ENCODE peak calls at places on chromosomes 7 and 10, in nine cellular contexts. One of them, this sample, is unnamed.

GRCh38 chr7:144515430-144515829 is 111.9 kb upstream of the NOBOX start:
- DNase-seq in kidney epithelial cell: no peak
- DNase-seq in kidney tubule cell: no peak
- DNase-seq in amygdala: no peak
- DNase-seq in cortex of kidney: no peak
- DNase-seq in stimulated activated CD4-positive, alpha-beta T cell treated with anti-CD3 and anti-CD28 coated beads, TNF-alpha, amount 100 ng/mL, for 4 hours: no peak
- DNase-seq in HS-5: no peak
- DNase-seq in activated CD4-positive, alpha-beta T cell treated with anti-CD3 and anti-CD28 coated beads for 4 hours: no peak
- DNase-seq in right cardiac atrium: no peak
- DNase-seq in this sample: no peak

GRCh38 chr10:77983384-77984341 is 45.7 kb downstream of the POLR3A start:
- DNase-seq in kidney epithelial cell: no peak
- DNase-seq in kidney tubule cell: peak; percentile 36
- DNase-seq in amygdala: no peak
- DNase-seq in cortex of kidney: no peak
- DNase-seq in stimulated activated CD4-positive, alpha-beta T cell treated with anti-CD3 and anti-CD28 coated beads, TNF-alpha, amount 100 ng/mL, for 4 hours: no peak
- DNase-seq in HS-5: peak; percentile 32
- DNase-seq in activated CD4-positive, alpha-beta T cell treated with anti-CD3 and anti-CD28 coated beads for 4 hours: no peak
- DNase-seq in right cardiac atrium: no peak
- DNase-seq in this sample: no peak

GRCh38 chr7:42198974-42199668 is 37.9 kb downstream of the GLI3 start:
- DNase-seq in kidney epithelial cell: no peak
- DNase-seq in kidney tubule cell: no peak
- DNase-seq in amygdala: no peak
- DNase-seq in cortex of kidney: no peak
- DNase-seq in stimulated activated CD4-positive, alpha-beta T cell treated with anti-CD3 and anti-CD28 coated beads, TNF-alpha, amount 100 ng/mL, for 4 hours: no peak
- DNase-seq in HS-5: no peak
- DNase-seq in activated CD4-positive, alpha-beta T cell treated with anti-CD3 and anti-CD28 coated beads for 4 hours: no peak
- DNase-seq in right cardiac atrium: no peak
- DNase-seq in this sample: no peak

GRCh38 chr7:1027285-1028043 is 16.9 kb upstream of the GPR146 start:
- DNase-seq in kidney epithelial cell: no peak
- DNase-seq in kidney tubule cell: peak; percentile 48
- DNase-seq in amygdala: no peak
- DNase-seq in cortex of kidney: no peak
- DNase-seq in stimulated activated CD4-positive, alpha-beta T cell treated with anti-CD3 and anti-CD28 coated beads, TNF-alpha, amount 100 ng/mL, for 4 hours: no peak
- DNase-seq in HS-5: no peak
- DNase-seq in activated CD4-positive, alpha-beta T cell treated with anti-CD3 and anti-CD28 coated beads for 4 hours: no peak
- DNase-seq in right cardiac atrium: peak; percentile 75
- DNase-seq in this sample: no peak

GRCh38 chr10:95276367-95277200 is 14.2 kb downstream of the PDLIM1 start:
- DNase-seq in kidney epithelial cell: no peak
- DNase-seq in kidney tubule cell: no peak
- DNase-seq in amygdala: no peak
- DNase-seq in cortex of kidney: no peak
- DNase-seq in stimulated activated CD4-positive, alpha-beta T cell treated with anti-CD3 and anti-CD28 coated beads, TNF-alpha, amount 100 ng/mL, for 4 hours: no peak
- DNase-seq in HS-5: no peak
- DNase-seq in activated CD4-positive, alpha-beta T cell treated with anti-CD3 and anti-CD28 coated beads for 4 hours: no peak
- DNase-seq in right cardiac atrium: no peak
- DNase-seq in this sample: no peak

GRCh38 chr7:3217166-3217565 is 83.9 kb upstream of the SDK1 start:
- DNase-seq in kidney epithelial cell: no peak
- DNase-seq in kidney tubule cell: peak; percentile 43
- DNase-seq in amygdala: no peak
- DNase-seq in cortex of kidney: no peak
- DNase-seq in stimulated activated CD4-positive, alpha-beta T cell treated with anti-CD3 and anti-CD28 coated beads, TNF-alpha, amount 100 ng/mL, for 4 hours: no peak
- DNase-seq in HS-5: no peak
- DNase-seq in activated CD4-positive, alpha-beta T cell treated with anti-CD3 and anti-CD28 coated beads for 4 hours: no peak
- DNase-seq in right cardiac atrium: peak; percentile 69
- DNase-seq in this sample: no peak

GRCh38 chr10:71747808-71748523 is 25.4 kb downstream of the VSIR start:
- DNase-seq in kidney epithelial cell: no peak
- DNase-seq in kidney tubule cell: no peak
- DNase-seq in amygdala: no peak
- DNase-seq in cortex of kidney: no peak
- DNase-seq in stimulated activated CD4-positive, alpha-beta T cell treated with anti-CD3 and anti-CD28 coated beads, TNF-alpha, amount 100 ng/mL, for 4 hours: no peak
- DNase-seq in HS-5: no peak
- DNase-seq in activated CD4-positive, alpha-beta T cell treated with anti-CD3 and anti-CD28 coated beads for 4 hours: no peak
- DNase-seq in right cardiac atrium: peak; percentile 78
- DNase-seq in this sample: no peak

GRCh38 chr10:84493951-84494848 is 165.8 kb downstream of the CCSER2 start:
- DNase-seq in kidney epithelial cell: peak; percentile 67
- DNase-seq in kidney tubule cell: peak; percentile 78
- DNase-seq in amygdala: no peak
- DNase-seq in cortex of kidney: no peak
- DNase-seq in stimulated activated CD4-positive, alpha-beta T cell treated with anti-CD3 and anti-CD28 coated beads, TNF-alpha, amount 100 ng/mL, for 4 hours: no peak
- DNase-seq in HS-5: peak; percentile 69
- DNase-seq in activated CD4-positive, alpha-beta T cell treated with anti-CD3 and anti-CD28 coated beads for 4 hours: no peak
- DNase-seq in right cardiac atrium: no peak
- DNase-seq in this sample: no peak

GRCh38 chr7:99631311-99632109 is 14.8 kb downstream of the ZSCAN25 start:
- DNase-seq in kidney epithelial cell: peak; percentile 21
- DNase-seq in kidney tubule cell: peak; percentile 83
- DNase-seq in amygdala: no peak
- DNase-seq in cortex of kidney: no peak
- DNase-seq in stimulated activated CD4-positive, alpha-beta T cell treated with anti-CD3 and anti-CD28 coated beads, TNF-alpha, amount 100 ng/mL, for 4 hours: no peak
- DNase-seq in HS-5: no peak
- DNase-seq in activated CD4-positive, alpha-beta T cell treated with anti-CD3 and anti-CD28 coated beads for 4 hours: no peak
- DNase-seq in right cardiac atrium: no peak
- DNase-seq in this sample: no peak

GRCh38 chr10:550665-551460 is 138.6 kb downstream of the DIP2C start:
- DNase-seq in kidney epithelial cell: no peak
- DNase-seq in kidney tubule cell: no peak
- DNase-seq in amygdala: no peak
- DNase-seq in cortex of kidney: no peak
- DNase-seq in stimulated activated CD4-positive, alpha-beta T cell treated with anti-CD3 and anti-CD28 coated beads, TNF-alpha, amount 100 ng/mL, for 4 hours: no peak
- DNase-seq in HS-5: no peak
- DNase-seq in activated CD4-positive, alpha-beta T cell treated with anti-CD3 and anti-CD28 coated beads for 4 hours: no peak
- DNase-seq in right cardiac atrium: no peak
- DNase-seq in this sample: no peak

GRCh38 chr10:29712108-29712507 is 77.3 kb upstream of the SVIL start:
- DNase-seq in kidney epithelial cell: no peak
- DNase-seq in kidney tubule cell: no peak
- DNase-seq in amygdala: no peak
- DNase-seq in cortex of kidney: no peak
- DNase-seq in stimulated activated CD4-positive, alpha-beta T cell treated with anti-CD3 and anti-CD28 coated beads, TNF-alpha, amount 100 ng/mL, for 4 hours: no peak
- DNase-seq in HS-5: no peak
- DNase-seq in activated CD4-positive, alpha-beta T cell treated with anti-CD3 and anti-CD28 coated beads for 4 hours: no peak
- DNase-seq in right cardiac atrium: no peak
- DNase-seq in this sample: no peak

GRCh38 chr10:30068482-30069223 is 9.3 kb upstream of the JCAD start:
- DNase-seq in kidney epithelial cell: no peak
- DNase-seq in kidney tubule cell: no peak
- DNase-seq in amygdala: no peak
- DNase-seq in cortex of kidney: no peak
- DNase-seq in stimulated activated CD4-positive, alpha-beta T cell treated with anti-CD3 and anti-CD28 coated beads, TNF-alpha, amount 100 ng/mL, for 4 hours: no peak
- DNase-seq in HS-5: no peak
- DNase-seq in activated CD4-positive, alpha-beta T cell treated with anti-CD3 and anti-CD28 coated beads for 4 hours: no peak
- DNase-seq in right cardiac atrium: no peak
- DNase-seq in this sample: no peak

GRCh38 chr7:6165075-6165474 is 107.3 kb downstream of the CYTH3 start:
- DNase-seq in kidney epithelial cell: no peak
- DNase-seq in kidney tubule cell: no peak
- DNase-seq in amygdala: no peak
- DNase-seq in cortex of kidney: no peak
- DNase-seq in stimulated activated CD4-positive, alpha-beta T cell treated with anti-CD3 and anti-CD28 coated beads, TNF-alpha, amount 100 ng/mL, for 4 hours: no peak
- DNase-seq in HS-5: no peak
- DNase-seq in activated CD4-positive, alpha-beta T cell treated with anti-CD3 and anti-CD28 coated beads for 4 hours: no peak
- DNase-seq in right cardiac atrium: peak; percentile 71
- DNase-seq in this sample: no peak

GRCh38 chr10:61634711-61635110 is 28.0 kb upstream of the CABCOCO1 start:
- DNase-seq in kidney epithelial cell: no peak
- DNase-seq in kidney tubule cell: no peak
- DNase-seq in amygdala: no peak
- DNase-seq in cortex of kidney: no peak
- DNase-seq in stimulated activated CD4-positive, alpha-beta T cell treated with anti-CD3 and anti-CD28 coated beads, TNF-alpha, amount 100 ng/mL, for 4 hours: no peak
- DNase-seq in HS-5: no peak
- DNase-seq in activated CD4-positive, alpha-beta T cell treated with anti-CD3 and anti-CD28 coated beads for 4 hours: no peak
- DNase-seq in right cardiac atrium: no peak
- DNase-seq in this sample: no peak

GRCh38 chr10:34768261-34768971 is 46.7 kb downstream of the PARD3 start:
- DNase-seq in kidney epithelial cell: no peak
- DNase-seq in kidney tubule cell: peak; percentile 51
- DNase-seq in amygdala: no peak
- DNase-seq in cortex of kidney: no peak
- DNase-seq in stimulated activated CD4-positive, alpha-beta T cell treated with anti-CD3 and anti-CD28 coated beads, TNF-alpha, amount 100 ng/mL, for 4 hours: no peak
- DNase-seq in HS-5: no peak
- DNase-seq in activated CD4-positive, alpha-beta T cell treated with anti-CD3 and anti-CD28 coated beads for 4 hours: no peak
- DNase-seq in right cardiac atrium: peak; percentile 94
- DNase-seq in this sample: no peak

GRCh38 chr10:130141460-130141859 is 5.3 kb downstream of the GLRX3 start:
- DNase-seq in kidney epithelial cell: no peak
- DNase-seq in kidney tubule cell: peak; percentile 45
- DNase-seq in amygdala: no peak
- DNase-seq in cortex of kidney: no peak
- DNase-seq in stimulated activated CD4-positive, alpha-beta T cell treated with anti-CD3 and anti-CD28 coated beads, TNF-alpha, amount 100 ng/mL, for 4 hours: no peak
- DNase-seq in HS-5: no peak
- DNase-seq in activated CD4-positive, alpha-beta T cell treated with anti-CD3 and anti-CD28 coated beads for 4 hours: no peak
- DNase-seq in right cardiac atrium: no peak
- DNase-seq in this sample: no peak

GRCh38 chr7:24786306-24786705 is 29.0 kb upstream of the GSDME start:
- DNase-seq in kidney epithelial cell: no peak
- DNase-seq in kidney tubule cell: no peak
- DNase-seq in amygdala: no peak
- DNase-seq in cortex of kidney: no peak
- DNase-seq in stimulated activated CD4-positive, alpha-beta T cell treated with anti-CD3 and anti-CD28 coated beads, TNF-alpha, amount 100 ng/mL, for 4 hours: no peak
- DNase-seq in HS-5: no peak
- DNase-seq in activated CD4-positive, alpha-beta T cell treated with anti-CD3 and anti-CD28 coated beads for 4 hours: no peak
- DNase-seq in right cardiac atrium: no peak
- DNase-seq in this sample: no peak

GRCh38 chr7:159038066-159038465 is 106.6 kb downstream of the VIPR2 start:
- DNase-seq in kidney epithelial cell: no peak
- DNase-seq in kidney tubule cell: no peak
- DNase-seq in amygdala: no peak
- DNase-seq in cortex of kidney: no peak
- DNase-seq in stimulated activated CD4-positive, alpha-beta T cell treated with anti-CD3 and anti-CD28 coated beads, TNF-alpha, amount 100 ng/mL, for 4 hours: no peak
- DNase-seq in HS-5: no peak
- DNase-seq in activated CD4-positive, alpha-beta T cell treated with anti-CD3 and anti-CD28 coated beads for 4 hours: no peak
- DNase-seq in right cardiac atrium: no peak
- DNase-seq in this sample: no peak

GRCh38 chr10:71708301-71708703 is 11.3 kb downstream of the C10orf105 start:
- DNase-seq in kidney epithelial cell: no peak
- DNase-seq in kidney tubule cell: peak; percentile 19
- DNase-seq in amygdala: peak; percentile 20
- DNase-seq in cortex of kidney: no peak
- DNase-seq in stimulated activated CD4-positive, alpha-beta T cell treated with anti-CD3 and anti-CD28 coated beads, TNF-alpha, amount 100 ng/mL, for 4 hours: peak; percentile 39
- DNase-seq in HS-5: no peak
- DNase-seq in activated CD4-positive, alpha-beta T cell treated with anti-CD3 and anti-CD28 coated beads for 4 hours: peak; percentile 51
- DNase-seq in right cardiac atrium: peak; percentile 88
- DNase-seq in this sample: peak; percentile 60

GRCh38 chr10:70761031-70761601 is 24.1 kb downstream of the TBATA start:
- DNase-seq in kidney epithelial cell: no peak
- DNase-seq in kidney tubule cell: peak; percentile 15
- DNase-seq in amygdala: no peak
- DNase-seq in cortex of kidney: no peak
- DNase-seq in stimulated activated CD4-positive, alpha-beta T cell treated with anti-CD3 and anti-CD28 coated beads, TNF-alpha, amount 100 ng/mL, for 4 hours: no peak
- DNase-seq in HS-5: no peak
- DNase-seq in activated CD4-positive, alpha-beta T cell treated with anti-CD3 and anti-CD28 coated beads for 4 hours: no peak
- DNase-seq in right cardiac atrium: peak; percentile 46
- DNase-seq in this sample: no peak

GRCh38 chr7:157502701-157503111 is 165.9 kb downstream of the DNAJB6 start:
- DNase-seq in kidney epithelial cell: no peak
- DNase-seq in kidney tubule cell: no peak
- DNase-seq in amygdala: no peak
- DNase-seq in cortex of kidney: no peak
- DNase-seq in stimulated activated CD4-positive, alpha-beta T cell treated with anti-CD3 and anti-CD28 coated beads, TNF-alpha, amount 100 ng/mL, for 4 hours: peak; percentile 29
- DNase-seq in HS-5: no peak
- DNase-seq in activated CD4-positive, alpha-beta T cell treated with anti-CD3 and anti-CD28 coated beads for 4 hours: peak; percentile 48
- DNase-seq in right cardiac atrium: no peak
- DNase-seq in this sample: peak; percentile 55

GRCh38 chr7:135204876-135205275 is 6.5 kb downstream of the WDR91 start:
- DNase-seq in kidney epithelial cell: no peak
- DNase-seq in kidney tubule cell: peak; percentile 71
- DNase-seq in amygdala: no peak
- DNase-seq in cortex of kidney: no peak
- DNase-seq in stimulated activated CD4-positive, alpha-beta T cell treated with anti-CD3 and anti-CD28 coated beads, TNF-alpha, amount 100 ng/mL, for 4 hours: no peak
- DNase-seq in HS-5: no peak
- DNase-seq in activated CD4-positive, alpha-beta T cell treated with anti-CD3 and anti-CD28 coated beads for 4 hours: no peak
- DNase-seq in right cardiac atrium: no peak
- DNase-seq in this sample: no peak

GRCh38 chr7:74097937-74098614 is 14.5 kb downstream of the LIMK1 start:
- DNase-seq in kidney epithelial cell: peak; percentile 75
- DNase-seq in kidney tubule cell: peak; percentile 74
- DNase-seq in amygdala: no peak
- DNase-seq in cortex of kidney: no peak
- DNase-seq in stimulated activated CD4-positive, alpha-beta T cell treated with anti-CD3 and anti-CD28 coated beads, TNF-alpha, amount 100 ng/mL, for 4 hours: no peak
- DNase-seq in HS-5: peak; percentile 53
- DNase-seq in activated CD4-positive, alpha-beta T cell treated with anti-CD3 and anti-CD28 coated beads for 4 hours: no peak
- DNase-seq in right cardiac atrium: no peak
- DNase-seq in this sample: no peak

GRCh38 chr10:130300608-130301025 is 164.4 kb downstream of the GLRX3 start:
- DNase-seq in kidney epithelial cell: no peak
- DNase-seq in kidney tubule cell: peak; percentile 40
- DNase-seq in amygdala: no peak
- DNase-seq in cortex of kidney: no peak
- DNase-seq in stimulated activated CD4-positive, alpha-beta T cell treated with anti-CD3 and anti-CD28 coated beads, TNF-alpha, amount 100 ng/mL, for 4 hours: no peak
- DNase-seq in HS-5: no peak
- DNase-seq in activated CD4-positive, alpha-beta T cell treated with anti-CD3 and anti-CD28 coated beads for 4 hours: peak; percentile 25
- DNase-seq in right cardiac atrium: peak; percentile 58
- DNase-seq in this sample: peak; percentile 8